ENCODE peak calls at places on chromosomes 13 and 19, in nine cellular contexts. K, B, U, H, P, O, T, C and D are unnamed samples.

GRCh38 chr13:33349314-33349995 is 63.9 kb upstream of the STARD13 start:
- DNase-seq in U (no peak), B (peak; percentile 36), C (no peak), K (no peak), H (no peak), O (peak; percentile 14), P (peak; percentile 43), T (no peak), D (no peak)

GRCh38 chr13:101942535-101943157 is 459.2 kb downstream of the FGF14 start:
- DNase-seq in P (peak; percentile 9), K (no peak), T (no peak), H (no peak), O (peak; percentile 49), U (no peak), B (no peak), C (no peak), D (no peak)

GRCh38 chr19:47630594-47630993 is 21.7 kb downstream of the BICRA start:
- DNase-seq in U (no peak), K (no peak), C (no peak), P (no peak), B (no peak), H (no peak), T (no peak), O (no peak), D (no peak)

GRCh38 chr13:32225494-32225931 is 89.7 kb downstream of the ZAR1L start:
- DNase-seq in T (no peak), U (no peak), O (no peak), H (peak; percentile 90), C (no peak), B (peak; percentile 28), K (no peak), P (no peak), D (peak; percentile 90)

GRCh38 chr13:112225429-112226090 is 150.6 kb upstream of the SPACA7 start:
- DNase-seq in P (no peak), O (no peak), T (no peak), K (no peak), U (no peak), B (no peak), H (no peak), C (no peak), D (no peak)

GRCh38 chr13:65744761-65745160 is 1485.4 kb downstream of the PCDH9 start:
- DNase-seq in U (no peak), B (no peak), H (peak; percentile 69), T (no peak), C (no peak), K (no peak), P (no peak), O (no peak), D (peak; percentile 62)

GRCh38 chr13:91817250-91817649 is 418.8 kb downstream of the GPC5 start:
- DNase-seq in B (no peak), T (no peak), P (peak; percentile 44), U (peak; percentile 15), O (no peak), C (no peak), H (peak; percentile 30), K (peak; percentile 13), D (peak; percentile 9)

GRCh38 chr19:48321372-48321621 is 4.1 kb upstream of the EMP3 start:
- DNase-seq in H (peak; percentile 90), C (peak; percentile 85), U (peak; percentile 98), P (peak; percentile 92), O (peak; percentile 99), T (peak; percentile 95), K (peak; percentile 97), B (peak; percentile 100), D (peak; percentile 81)

GRCh38 chr13:45737571-45738002 is 35.5 kb downstream of the CBY2 start:
- DNase-seq in C (no peak), P (no peak), B (peak; percentile 67), U (no peak), K (peak; percentile 44), H (no peak), T (peak; percentile 16), O (no peak), D (no peak)
- TF ChIP-seq CTCF in C (peak; percentile 63), P (no peak), B (peak; percentile 65), U (no peak), K (peak; percentile 64), H (no peak), T (peak; percentile 58), O (peak; percentile 36), D (no peak)

DNA sequence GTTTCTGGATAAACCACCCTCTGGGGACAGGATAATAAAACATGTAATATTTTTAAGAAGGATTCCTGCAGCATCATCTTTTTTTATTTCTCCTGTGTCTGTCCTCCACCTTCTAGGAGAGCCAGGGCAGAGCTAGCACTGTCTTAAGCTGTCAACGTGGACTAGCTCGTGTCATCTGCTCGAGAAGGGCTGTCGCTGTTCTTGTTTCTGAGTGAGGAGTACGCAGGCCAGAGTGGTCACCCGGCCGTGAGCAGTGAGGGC is 13.9 kb downstream of the CAPN12 start:
- DNase-seq in O (no peak), P (no peak), H (no peak), T (no peak), U (no peak), B (no peak), C (no peak), K (no peak), D (no peak)
- H3K4me1 ChIP-seq in O (peaks cover 7% of the 10 kb centered on the region), P (peaks cover 16% of the 10 kb centered on the region), H (peaks cover 4% of the 10 kb centered on the region), T (peaks cover 46% of the 10 kb centered on the region), U (no peaks in the 10 kb centered on the region), B (peaks cover 13% of the 10 kb centered on the region), C (peaks cover 19% of the 10 kb centered on the region), K (peaks cover 20% of the 10 kb centered on the region), D (peaks cover 33% of the 10 kb centered on the region)

DNA sequence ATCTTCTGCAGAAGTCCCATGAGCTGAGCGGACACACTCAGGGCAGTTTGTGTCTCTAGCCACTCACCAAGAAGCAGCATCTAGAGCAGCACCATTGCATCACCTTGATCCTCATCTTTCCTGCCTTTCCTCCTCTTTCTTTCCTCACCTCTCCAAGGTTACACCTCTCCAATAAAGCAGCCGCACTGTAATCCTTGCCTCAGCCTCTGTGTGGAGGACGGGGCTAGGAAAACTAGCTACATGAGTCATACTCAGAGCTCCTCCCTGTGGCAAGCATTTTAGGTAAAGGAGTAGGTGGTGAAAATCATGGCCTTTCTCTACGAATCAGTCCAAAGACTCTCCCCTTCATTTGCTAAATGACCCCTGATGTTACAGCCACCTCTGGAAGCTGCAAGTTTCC is 108.8 kb downstream of the DNAJC15 start:
- DNase-seq in C (no peak), H (peak; percentile 54), K (no peak), P (peak; percentile 73), U (peak; percentile 69), T (peak; percentile 35), O (peak; percentile 74), B (peak; percentile 87), D (peak; percentile 36)
- H2AFZ ChIP-seq in C (no peak overlapping the region), H (no peak overlapping the region), K (no peak overlapping the region), P (peak overlapping the region; percentile 56), U (no peak overlapping the region), T (peak overlapping the region; percentile 7), O (peak overlapping the region; percentile 80), B (no peak overlapping the region), D (no peak overlapping the region)

DNA sequence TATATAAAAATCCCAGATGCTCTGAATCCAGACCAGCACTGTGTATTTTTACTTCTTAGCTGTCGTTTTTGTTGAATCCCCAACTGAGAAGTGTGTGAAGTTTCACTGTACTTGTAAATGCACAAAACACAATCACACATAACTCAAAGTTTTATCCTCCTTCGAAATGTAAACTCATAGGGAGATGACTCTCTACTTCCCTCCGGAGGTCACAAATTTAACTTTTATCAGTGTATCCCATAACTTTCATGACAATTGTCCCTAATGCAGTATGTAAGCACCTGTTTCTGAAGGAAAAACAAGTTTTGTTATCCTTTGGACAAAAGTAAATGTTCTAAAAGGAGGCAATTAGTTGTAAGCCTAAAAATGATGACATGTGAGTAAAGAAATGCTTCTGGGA is 665.0 kb upstream of the SLITRK6 start:
- DNase-seq in O (peak; percentile 8), B (peak; percentile 40), U (no peak), P (peak; percentile 18), T (no peak), C (no peak), H (no peak), K (no peak), D (no peak)
- TF ChIP-seq CTCF in O (peak; percentile 50), B (peak; percentile 50), U (no peak), P (no peak), T (peak; percentile 37), C (no peak), H (peak; percentile 43), K (no peak), D (peak; percentile 28)

GRCh38 chr19:55660404-55660803 is 5.6 kb downstream of the U2AF2 start:
- DNase-seq in C (no peak), O (no peak), P (no peak), B (no peak), K (no peak), H (no peak), U (no peak), T (no peak), D (no peak)
- H3K4me1 ChIP-seq in C (peaks cover 12% of the 10 kb centered on the region), O (peaks cover 18% of the 10 kb centered on the region), P (peaks cover 12% of the 10 kb centered on the region), B (peaks cover 27% of the 10 kb centered on the region), K (peaks cover 20% of the 10 kb centered on the region), H (peaks cover 14% of the 10 kb centered on the region), U (peaks cover 25% of the 10 kb centered on the region), T (peaks cover 19% of the 10 kb centered on the region), D (peaks cover 26% of the 10 kb centered on the region)

GRCh38 chr13:26379831-26380230 is 125.9 kb downstream of the CDK8 start:
- DNase-seq in C (no peak), K (no peak), H (no peak), B (no peak), P (no peak), U (no peak), O (no peak), T (no peak), D (no peak)
- H2AFZ ChIP-seq in C (no peak overlapping the region), K (no peak overlapping the region), H (no peak overlapping the region), B (no peak overlapping the region), P (no peak overlapping the region), U (no peak overlapping the region), O (no peak overlapping the region), T (no peak overlapping the region), D (no peak overlapping the region)

DNA sequence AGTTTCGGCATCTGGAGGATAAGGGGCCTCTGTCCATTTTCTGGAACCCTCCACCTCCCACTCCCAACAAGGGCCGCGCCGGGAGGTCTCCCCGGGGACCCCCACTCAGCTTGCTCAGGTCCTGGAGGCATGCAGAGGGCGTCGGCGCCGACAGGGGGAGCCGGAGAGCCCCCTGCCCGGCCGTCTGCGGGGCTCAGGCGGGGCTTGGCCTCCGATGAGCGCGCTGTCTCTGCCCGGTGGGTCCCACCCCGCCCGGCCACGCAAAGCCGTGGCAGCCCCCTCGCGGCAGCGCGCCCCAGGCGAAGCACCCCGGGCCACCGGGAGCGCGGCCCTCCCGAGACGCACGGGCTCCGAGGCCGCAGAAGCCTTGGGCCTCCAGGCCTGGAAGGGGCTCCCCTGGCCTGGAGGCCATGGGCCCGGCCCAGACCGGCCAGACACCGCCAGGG is 149.7 kb upstream of the ZNF536 start:
- DNase-seq in P (no peak), B (peak; percentile 57), U (peak; percentile 43), C (no peak), H (no peak), T (no peak), O (peak; percentile 75), K (peak; percentile 75), D (no peak)
- TF ChIP-seq CTCF in P (peak; percentile 41), B (peak; percentile 71), U (peak; percentile 54), C (peak; percentile 77), H (peak; percentile 33), T (peak; percentile 64), O (peak; percentile 81), K (peak; percentile 58), D (no peak)